ENCODE peak calls at places on chromosomes 11 and 22, in four cellular contexts. M, Y, H and G are unnamed samples. For H3K9me3, the result is how much of the 10 kb centered on the place peaks cover.

GRCh38 chr11:10540915-10541591 is at the start of gene RNF141:
- DNase-seq in M (peak), Y (peak), H (peak), G (peak)

GRCh38 chr11:69297926-69298777 is 4.2 kb downstream of the MYEOV start:
- DNase-seq in M (peak), Y (peak), H (peak), G (peak)

GRCh38 chr22:30224161-30224857 is 22.2 kb downstream of the LIF start:
- DNase-seq in M (no peak), Y (no peak), H (no peak), G (no peak)

GRCh38 chr11:61170566-61170965 is 9.3 kb upstream of the VPS37C start:
- DNase-seq in M (no peak), Y (no peak), H (no peak), G (no peak)

GRCh38 chr11:132718711-132719641 is 813.3 kb downstream of the OPCML start:
- DNase-seq in M (no peak), Y (no peak), H (no peak), G (no peak)

GRCh38 chr11:46006418-46007070 is 84.1 kb downstream of the LARGE2 start:
- DNase-seq in M (no peak), Y (no peak), H (peak), G (no peak)

GRCh38 chr11:69928124-69928523 is 108.9 kb upstream of the FGF3 start:
- DNase-seq in M (no peak), Y (no peak), H (no peak), G (no peak)

GRCh38 chr22:42156121-42156520 is 25.5 kb upstream of the CYP2D6 start:
- DNase-seq in M (no peak), Y (no peak), H (no peak), G (no peak)

GRCh38 chr11:11501546-11502274 is 120.1 kb downstream of the GALNT18 start:
- DNase-seq in M (no peak), Y (no peak), H (no peak), G (no peak)

GRCh38 chr11:117440258-117440657 is 112.6 kb downstream of the CEP164 start:
- DNase-seq in M (no peak), Y (no peak), H (no peak), G (no peak)

GRCh38 chr11:43285826-43286225 is 26.0 kb upstream of the API5 start:
- DNase-seq in M (no peak), Y (no peak), H (no peak), G (no peak)

GRCh38 chr11:97993565-97993964 is 1027.2 kb upstream of the CNTN5 start:
- DNase-seq in M (no peak), Y (no peak), H (no peak), G (no peak)

GRCh38 chr11:64225608-64226506 is at the start of the genes NUDT22 and TRPT1:
- DNase-seq in M (peak), Y (peak), H (peak), G (peak)

GRCh38 chr11:64226507-64227051 is 505 bp downstream of the NUDT22 start:
- DNase-seq in M (no peak), Y (peak), H (peak), G (peak)

GRCh38 chr11:64224151-64224890 is 1.7 kb downstream of the TRPT1 start:
- DNase-seq in M (no peak), Y (no peak), H (peak), G (no peak)

GRCh38 chr11:64223001-64223651 is 2.9 kb downstream of the TRPT1 start:
- DNase-seq in M (no peak), Y (peak), H (peak), G (no peak)

DNA sequence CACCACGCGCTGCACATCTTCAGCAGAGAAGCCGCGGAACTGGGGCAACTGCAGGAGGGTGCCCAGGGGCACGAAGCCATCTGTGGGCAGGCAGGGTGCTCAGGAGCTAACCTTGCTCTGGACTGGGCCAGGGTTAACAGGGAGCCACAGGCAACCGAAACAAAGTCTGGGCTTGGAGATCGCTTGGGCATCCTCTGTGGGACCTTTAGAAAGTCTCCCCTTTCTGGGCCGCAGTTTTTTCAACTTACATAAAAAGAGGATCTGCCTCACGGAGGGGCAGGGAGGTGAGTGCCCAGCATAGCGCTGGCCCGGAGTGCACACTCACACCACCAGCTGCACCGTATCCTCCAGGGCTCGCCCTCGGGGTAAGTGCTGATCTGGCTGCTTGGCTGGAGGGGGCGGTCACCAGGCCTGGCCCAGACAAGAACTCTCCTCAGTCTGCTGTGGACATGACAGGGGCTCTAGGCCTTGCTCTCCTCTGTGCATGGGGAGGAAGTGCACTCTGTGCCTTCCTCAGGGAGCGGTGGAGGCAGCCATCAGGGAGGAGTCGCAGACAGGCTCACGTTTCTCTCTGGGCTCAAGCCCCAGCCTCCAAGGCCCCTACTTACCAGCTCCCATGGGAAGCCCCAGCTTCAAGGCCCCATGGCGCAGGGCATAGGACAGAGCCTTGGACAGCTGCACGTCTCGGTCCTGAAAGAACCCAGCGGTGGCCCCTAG is 937 bp downstream of the TRPT1 start:
- DNase-seq in M (no peak), Y (no peak), H (no peak), G (no peak)
- H3K4me3 ChIP-seq in M (peak), Y (peak), H (peak), G (peak)

DNA sequence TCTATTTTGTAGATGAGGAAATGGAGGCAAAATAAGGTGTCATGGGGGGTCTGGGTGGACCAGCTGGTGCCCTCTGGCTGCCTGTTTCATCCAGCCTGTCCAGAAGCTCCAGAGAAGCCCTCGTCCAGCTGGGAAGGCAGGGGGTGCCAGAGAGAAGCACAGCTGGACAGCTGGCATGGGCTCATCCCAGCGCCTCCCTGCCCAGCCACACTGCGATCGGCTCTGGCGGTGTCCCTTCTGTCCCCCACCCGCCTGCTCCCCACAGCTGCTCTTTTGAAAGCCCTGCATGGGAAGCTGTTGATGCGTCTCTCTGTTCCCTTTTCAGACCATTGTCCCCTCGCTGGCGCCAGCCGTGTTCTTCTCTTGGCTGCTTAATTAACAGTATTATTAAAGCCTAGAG is 86.5 kb downstream of the MN1 start:
- DNase-seq in M (no peak), Y (peak), H (no peak), G (no peak)
- TF ChIP-seq CTCF in M (peak), Y (peak), H (no peak), G (peak)

DNA sequence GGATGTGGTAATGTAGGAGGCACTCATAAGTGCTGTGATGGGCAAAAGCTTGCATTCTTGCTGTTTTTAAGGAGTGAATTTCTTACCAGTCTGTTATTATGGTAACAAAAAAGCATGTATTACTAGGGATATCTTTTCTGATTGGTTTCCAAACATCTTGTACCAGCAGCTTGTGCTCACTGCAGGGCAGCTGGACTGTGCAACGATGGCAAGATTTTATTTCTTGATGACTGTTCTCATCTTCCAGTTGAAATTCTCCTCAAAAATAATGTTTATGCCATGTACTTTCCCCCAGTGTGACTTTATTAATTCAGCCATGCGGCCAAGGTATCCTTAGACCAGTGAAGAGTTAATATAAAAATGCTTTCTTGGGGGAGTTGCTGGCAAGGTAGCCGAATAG is 35.4 kb downstream of the EMSY start:
- DNase-seq in M (no peak), Y (no peak), H (no peak), G (no peak)
- H3K9me3 ChIP-seq in M (under half), Y (under half), H (under half), G (under half)

DNA sequence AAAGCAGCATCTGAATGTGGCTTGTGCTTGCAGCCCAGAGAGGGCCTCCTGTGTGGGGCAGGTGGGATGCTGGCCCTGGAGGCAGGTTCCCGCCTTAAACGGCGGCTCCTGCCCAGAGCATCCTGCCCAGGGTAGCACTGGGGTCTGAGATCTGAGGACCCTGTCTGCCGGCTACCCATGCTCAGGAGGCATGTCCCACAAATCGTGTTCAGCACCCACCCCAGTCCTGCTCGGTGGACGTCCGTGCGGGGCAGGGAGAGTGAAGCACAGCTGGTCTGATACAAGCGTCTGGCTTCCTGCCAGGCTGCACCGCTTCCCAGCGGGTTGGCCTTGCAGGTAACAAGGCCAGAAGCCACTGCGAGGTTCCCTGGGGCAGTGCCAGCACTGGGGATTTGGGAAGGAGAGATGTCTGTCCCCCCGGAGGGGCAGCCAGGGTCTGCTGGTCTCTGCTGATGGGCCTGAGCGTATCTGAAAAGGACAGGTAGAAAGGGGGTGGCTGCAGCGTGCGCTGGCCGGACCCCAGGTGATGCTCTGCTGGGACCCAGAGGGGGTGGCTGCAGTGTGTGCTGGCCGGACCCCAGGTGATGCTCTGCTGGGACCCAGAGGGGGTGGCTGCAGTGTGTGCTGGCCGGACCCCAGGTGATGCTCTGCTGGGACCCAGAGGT is 3.6 kb downstream of the TRABD start:
- DNase-seq in M (no peak), Y (peak), H (no peak), G (no peak)
- H3K4me3 ChIP-seq in M (no peak), Y (peak), H (no peak), G (no peak)

DNA sequence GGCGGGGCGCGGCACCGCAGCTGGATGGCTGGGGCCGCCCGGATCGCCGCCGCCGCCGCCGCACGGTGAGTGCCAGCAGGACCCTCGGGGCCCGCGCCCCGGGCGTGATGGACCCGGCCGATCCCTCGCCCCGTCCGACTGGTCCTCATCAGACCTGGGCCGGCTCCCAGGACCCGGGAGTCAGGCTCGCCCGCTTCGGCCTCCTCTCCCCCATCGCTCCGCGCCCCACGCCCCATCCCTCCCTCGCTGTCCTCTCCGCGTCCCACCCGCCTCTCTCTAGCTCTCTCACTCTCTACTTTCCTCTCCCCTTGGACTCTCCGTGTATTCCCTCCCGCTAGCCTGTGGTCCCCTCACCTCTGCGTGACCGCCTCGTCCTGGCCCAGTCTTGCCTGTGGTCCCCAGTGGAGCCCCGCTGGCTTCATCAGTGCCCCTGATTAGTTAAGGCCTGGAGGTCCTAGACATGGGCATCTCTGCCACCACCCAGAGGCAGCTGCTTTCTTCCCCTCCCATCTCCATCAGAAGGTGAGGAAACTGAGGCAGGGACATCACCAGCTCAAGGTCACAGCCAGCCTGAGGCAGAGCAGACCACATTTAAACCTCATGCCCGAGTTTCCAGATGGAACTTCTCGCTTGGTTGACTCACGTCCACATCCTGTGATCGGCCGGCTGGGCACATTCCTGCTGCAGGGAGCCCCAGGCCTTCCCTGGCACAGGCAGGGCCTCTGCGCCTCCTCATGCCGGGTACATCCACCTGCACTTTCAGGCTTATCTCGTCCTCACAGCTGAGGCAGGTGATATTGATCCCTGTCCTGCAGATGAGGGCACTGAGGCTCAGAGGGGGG is 429 bp downstream of the SLC39A13 start:
- DNase-seq in M (no peak), Y (peak), H (peak), G (peak)
- TF ChIP-seq CTCF in M (no peak), Y (no peak), H (no peak), G (no peak)

GRCh38 chr22:48588151-48588880 is 1239.4 kb downstream of the BRD1 start:
- DNase-seq in M (no peak), Y (no peak), H (no peak), G (no peak)
- H3K9me3 ChIP-seq in M (under half), Y (under half), H (under half), G (under half)

DNA sequence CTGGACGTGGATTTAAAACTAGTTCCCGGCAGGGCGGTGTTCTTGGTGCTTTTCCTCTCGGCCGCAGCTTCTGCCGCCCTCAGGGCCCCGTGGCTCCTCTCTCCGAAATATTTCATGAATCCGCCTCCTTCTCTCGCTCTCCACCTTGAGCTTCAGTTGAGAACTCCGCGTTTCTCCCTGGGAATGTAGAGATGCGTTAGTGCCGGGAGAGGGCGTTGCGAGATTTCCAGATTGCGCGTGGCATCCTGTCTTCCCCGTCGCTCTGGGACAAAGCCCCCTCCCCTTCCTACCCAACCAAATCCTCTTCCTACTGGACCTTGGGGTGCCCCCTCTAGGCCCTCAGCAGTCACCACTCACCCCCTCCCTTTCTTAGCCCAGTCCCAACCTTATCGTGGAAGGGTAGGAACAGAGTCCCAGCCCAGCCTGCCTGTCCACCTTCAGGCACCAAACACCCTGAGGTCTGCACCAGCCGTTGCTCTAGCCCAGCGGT is 15.5 kb upstream of the RAC2 start:
- DNase-seq in M (no peak), Y (no peak), H (no peak), G (no peak)
- H3K4me3 ChIP-seq in M (no peak), Y (no peak), H (no peak), G (no peak)

GRCh38 chr11:22666700-22667439 is 459 bp downstream of the GAS2 start:
- DNase-seq in M (no peak), Y (peak), H (no peak), G (peak)
- TF ChIP-seq CTCF in M (no peak), Y (no peak), H (no peak), G (peak)

GRCh38 chr22:47016636-47017035 is 254.2 kb downstream of the TBC1D22A start:
- DNase-seq in M (no peak), Y (no peak), H (no peak), G (no peak)
- H3K9me3 ChIP-seq in M (under half), Y (under half), H (under half), G (under half)